ENCODE peak calls at places on chromosomes 7 and 10, in five cellular contexts. A is activated gamma-delta T cell, P is LoVo, J is NCI-H2081, W is NCI-H524. M is an unnamed sample.

GRCh38 chr10:14524692-14525091 is 194.0 kb upstream of the FRMD4A start:
- DNase-seq in J (no peak), P (no peak), A (no peak), W (no peak), M (no peak)

GRCh38 chr7:2052657-2053048 is 180.1 kb downstream of the MAD1L1 start:
- DNase-seq in P (no peak), W (no peak), A (no peak), J (no peak), M (peak; percentile 31)

GRCh38 chr10:9193120-9193519 is 1138.6 kb downstream of the GATA3 start:
- DNase-seq in W (no peak), A (no peak), J (no peak), P (no peak), M (no peak)

GRCh38 chr7:156474241-156474743 is 166.3 kb upstream of the RNF32 start:
- DNase-seq in A (no peak), P (no peak), J (no peak), W (no peak), M (no peak)

GRCh38 chr10:51159841-51160240 is 85.6 kb downstream of the PRKG1 start:
- DNase-seq in P (no peak), J (no peak), A (no peak), W (no peak), M (no peak)

GRCh38 chr10:76937056-76937665 is 700.4 kb downstream of the KCNMA1 start:
- DNase-seq in P (no peak), W (no peak), J (no peak), A (no peak), M (no peak)

GRCh38 chr7:66800591-66800990 is 60.1 kb downstream of the RABGEF1 start:
- DNase-seq in P (no peak), J (no peak), A (no peak), W (no peak), M (no peak)

GRCh38 chr7:44765579-44766415 is 17.1 kb downstream of the ZMIZ2 start:
- DNase-seq in W (no peak), P (no peak), A (no peak), J (no peak), M (no peak)

GRCh38 chr10:49747303-49747646 is 14.8 kb downstream of the OGDHL start:
- DNase-seq in P (no peak), W (no peak), A (no peak), J (no peak), M (no peak)

GRCh38 chr7:128409435-128410091 is at the start of gene IMPDH1:
- DNase-seq in P (peak; percentile 92), J (peak; percentile 61), A (peak; percentile 77), W (peak; percentile 79), M (peak; percentile 69)

GRCh38 chr7:148700693-148701092 is 2.0 kb downstream of the CUL1 start:
- DNase-seq in A (no peak), J (peak; percentile 11), W (peak; percentile 58), P (no peak), M (peak; percentile 35)

GRCh38 chr7:147412782-147413186 is 1177.8 kb upstream of the C7orf33 start:
- DNase-seq in A (no peak), W (no peak), P (no peak), J (no peak), M (no peak)

GRCh38 chr7:29494350-29494749 is 69.3 kb upstream of the PRR15 start:
- DNase-seq in J (no peak), W (no peak), P (no peak), A (no peak), M (no peak)

GRCh38 chr7:39291644-39292411 is 274.4 kb upstream of the YAE1 start:
- DNase-seq in A (no peak), W (no peak), P (no peak), J (no peak), M (no peak)

GRCh38 chr10:128087884-128088695 is 38.1 kb downstream of the MKI67 start:
- DNase-seq in W (peak; percentile 52), P (no peak), A (no peak), J (peak; percentile 9), M (no peak)

GRCh38 chr10:120806081-120806480 is 45.1 kb upstream of the WDR11 start:
- DNase-seq in P (no peak), A (no peak), J (no peak), W (no peak), M (no peak)

GRCh38 chr10:50561266-50561665 is 62.5 kb downstream of the SGMS1 start:
- DNase-seq in A (no peak), J (no peak), P (no peak), W (no peak), M (no peak)

GRCh38 chr7:120842131-120842621 is 15.8 kb downstream of the TSPAN12 start:
- DNase-seq in J (peak; percentile 93), A (no peak), P (no peak), W (no peak), M (peak; percentile 41)

GRCh38 chr7:16698200-16698910 is 52.4 kb downstream of the BZW2 start:
- DNase-seq in W (no peak), P (no peak), J (peak; percentile 20), A (no peak), M (no peak)

GRCh38 chr7:12970626-12971025 is 283.2 kb downstream of the ARL4A start:
- DNase-seq in P (no peak), J (no peak), A (no peak), W (no peak), M (no peak)

GRCh38 chr10:51629969-51630617 is 69.3 kb downstream of the CSTF2T start:
- DNase-seq in J (no peak), A (no peak), W (no peak), P (no peak), M (no peak)

GRCh38 chr10:33010132-33011037 is 52.4 kb upstream of the ITGB1 start:
- DNase-seq in A (no peak), P (peak; percentile 84), W (peak; percentile 11), J (peak; percentile 4), M (peak; percentile 14)

GRCh38 chr7:49297958-49298357 is 373.6 kb downstream of the CDC14C start:
- DNase-seq in J (no peak), W (no peak), A (no peak), P (no peak), M (no peak)

GRCh38 chr7:20165146-20165510 is 52.1 kb downstream of the MACC1 start:
- DNase-seq in P (no peak), W (no peak), A (no peak), J (no peak), M (no peak)

GRCh38 chr7:2231992-2232765 is 566 bp downstream of the MAD1L1 start:
- DNase-seq in W (no peak), J (no peak), A (no peak), P (peak; percentile 7), M (no peak)

GRCh38 chr7:46654546-46655443 is 733.7 kb upstream of the IGFBP3 start:
- DNase-seq in W (no peak), J (no peak), A (no peak), P (peak; percentile 33), M (no peak)

GRCh38 chr10:22494007-22494406 is 148.7 kb downstream of the SPAG6 start:
- DNase-seq in J (no peak), W (no peak), A (no peak), P (no peak), M (no peak)

GRCh38 chr10:3045471-3046209 is 21.7 kb upstream of the PFKP start:
- DNase-seq in P (no peak), W (no peak), A (no peak), J (no peak), M (no peak)

GRCh38 chr10:88987840-88988239 is 2.8 kb upstream of the FAS start:
- DNase-seq in W (no peak), P (no peak), A (no peak), J (no peak), M (no peak)

GRCh38 chr7:78576196-78576595 is 777.6 kb downstream of the PHTF2 start:
- DNase-seq in P (no peak), J (no peak), A (no peak), W (no peak), M (no peak)

GRCh38 chr10:50369931-50370330 is 118.6 kb upstream of the ASAH2 start:
- DNase-seq in J (no peak), A (no peak), W (no peak), P (no peak), M (no peak)

M was measured in DMS 273 treated with DMSO at 0.1 percent for 48 hours.